ENCODE peak calls at places on chromosomes 12 and 14, in seven cellular contexts. H is tibial artery, T is foreskin keratinocyte, B is left ventricle myocardium inferior, J is hepatocyte, K is mammary epithelial cell, O is right lobe of liver. S is an unnamed sample. For H3K27me3 and H3K4me1, the result is how much of the 10 kb centered on the place peaks cover.

GRCh38 chr12:65685514-65685913 is 138.8 kb upstream of the HMGA2 start:
- DNase-seq in B (no peak), T (no peak), K (peak), H (no peak), O (no peak), J (peak), S (peak)

GRCh38 chr14:28772613-28773012 is 6.0 kb downstream of the FOXG1 start:
- DNase-seq in T (no peak), J (no peak), O (no peak), B (no peak), K (no peak), H (no peak), S (no peak)

GRCh38 chr12:79299447-79300198 is 391.1 kb downstream of the PAWR start:
- DNase-seq in H (no peak), K (no peak), O (no peak), B (no peak), T (no peak), J (no peak), S (no peak)

GRCh38 chr14:57371013-57371412 is 19.4 kb upstream of the NAA30 start:
- DNase-seq in H (no peak), K (no peak), B (no peak), J (no peak), O (no peak), T (no peak), S (no peak)

GRCh38 chr12:131210506-131211278 is 257.0 kb downstream of the ADGRD1 start:
- DNase-seq in H (no peak), J (no peak), B (no peak), T (no peak), K (no peak), O (no peak), S (no peak)

GRCh38 chr14:94880805-94881204 is 110.9 kb upstream of the GSC start:
- DNase-seq in J (no peak), B (no peak), O (no peak), T (no peak), K (no peak), H (no peak), S (no peak)

GRCh38 chr12:123109319-123109772 is 41.5 kb downstream of the PITPNM2 start:
- DNase-seq in T (no peak), O (no peak), H (peak), B (no peak), J (no peak), K (no peak), S (no peak)

GRCh38 chr12:124411291-124411878 is 116.5 kb downstream of the RFLNA start:
- DNase-seq in J (peak), H (peak), K (peak), T (peak), B (no peak), O (no peak), S (no peak)

GRCh38 chr14:74976264-74977113 is 21.1 kb upstream of the PGF start:
- DNase-seq in T (no peak), B (no peak), K (no peak), H (no peak), O (peak), J (no peak), S (no peak)

GRCh38 chr14:77554816-77555599 is 56.4 kb upstream of the ISM2 start:
- DNase-seq in H (no peak), K (no peak), B (no peak), O (no peak), T (no peak), J (no peak), S (no peak)

GRCh38 chr12:66188584-66189475 is at the start of gene IRAK3:
- DNase-seq in B (peak), K (peak), J (peak), O (peak), H (peak), T (no peak), S (peak)

GRCh38 chr14:104820669-104821228 is 19.8 kb downstream of the ZBTB42 start:
- DNase-seq in O (peak), H (peak), B (no peak), T (no peak), J (peak), K (peak), S (peak)

GRCh38 chr14:104563742-104564615 is 15.6 kb upstream of the C14orf180 start:
- DNase-seq in H (peak), J (peak), B (peak), K (peak), O (peak), T (no peak), S (peak)

GRCh38 chr14:65852689-65853088 is 440.2 kb downstream of the FUT8 start:
- DNase-seq in O (no peak), H (no peak), T (no peak), K (no peak), B (no peak), J (no peak), S (no peak)

GRCh38 chr12:131529196-131530040 is 181.5 kb upstream of the SFSWAP start:
- DNase-seq in T (no peak), O (no peak), K (no peak), J (no peak), B (no peak), H (no peak), S (no peak)

GRCh38 chr14:40164083-40164482 is 731.9 kb upstream of the FBXO33 start:
- DNase-seq in K (no peak), J (no peak), O (no peak), B (no peak), H (no peak), T (no peak), S (no peak)

GRCh38 chr14:92603309-92604257 is 90.0 kb downstream of the RIN3 start:
- DNase-seq in H (peak), O (no peak), K (peak), B (peak), J (no peak), T (no peak), S (no peak)

GRCh38 chr12:6672143-6672542 is 9.2 kb upstream of the ING4 start:
- DNase-seq in J (no peak), T (no peak), H (no peak), O (no peak), K (no peak), B (no peak), S (no peak)

GRCh38 chr12:86727151-86727550 is 471.0 kb upstream of the MGAT4C start:
- DNase-seq in B (no peak), T (no peak), J (no peak), H (no peak), K (peak), O (no peak), S (no peak)

GRCh38 chr12:122854554-122854953 is 19.3 kb downstream of the HIP1R start:
- DNase-seq in K (no peak), J (no peak), B (no peak), H (no peak), T (no peak), O (no peak), S (no peak)

GRCh38 chr12:16605666-16606116 is 271 bp downstream of the LMO3 start:
- DNase-seq in O (no peak), B (no peak), K (peak), T (no peak), H (peak), J (no peak), S (peak)

GRCh38 chr12:16606117-16606200 is at the start of gene LMO3:
- DNase-seq in T (no peak), B (no peak), J (no peak), O (no peak), K (no peak), H (no peak), S (no peak)

GRCh38 chr12:16607895-16608294 is 1.9 kb upstream of the LMO3 start:
- DNase-seq in K (no peak), T (no peak), B (no peak), H (no peak), O (no peak), J (no peak), S (no peak)

GRCh38 chr12:16606201-16606849 is 363 bp upstream of the LMO3 start:
- DNase-seq in O (no peak), H (peak), J (peak), T (no peak), K (peak), B (no peak), S (peak)

DNA sequence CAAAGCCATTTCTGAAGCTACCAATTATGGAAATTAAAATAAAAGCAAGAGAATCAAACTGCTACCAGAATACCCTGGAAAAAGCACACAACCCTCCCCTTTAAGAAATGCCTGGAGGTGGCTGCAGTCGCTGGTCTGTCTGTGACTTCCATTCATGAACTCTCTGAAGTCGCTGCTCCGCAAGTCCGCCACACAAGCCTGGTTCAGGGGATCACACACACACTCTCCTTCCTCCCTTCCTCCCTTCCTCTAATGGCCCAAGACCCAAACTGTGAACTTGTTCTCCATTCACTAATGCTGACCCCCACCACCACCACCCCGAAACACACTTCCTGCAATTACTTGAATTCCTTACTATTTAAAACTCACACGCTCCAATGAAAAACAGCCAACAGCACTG is 974 bp upstream of the LMO3 start:
- DNase-seq in H (no peak), B (no peak), K (no peak), J (no peak), O (no peak), T (no peak), S (peak)
- H3K27me3 ChIP-seq in H (under half), B (half or more), K (under half), J (half or more), O (under half), T (half or more), S (under half)

GRCh38 chr14:50107850-50108249 is 8.5 kb downstream of the VCPKMT start:
- DNase-seq in B (no peak), K (no peak), H (no peak), T (no peak), O (no peak), J (no peak), S (no peak)

GRCh38 chr14:50106178-50106577 is 10.2 kb downstream of the VCPKMT start:
- DNase-seq in J (no peak), B (no peak), O (no peak), H (no peak), T (no peak), K (no peak), S (peak)

GRCh38 chr14:50110323-50111037 is 5.9 kb downstream of the VCPKMT start:
- DNase-seq in T (no peak), K (no peak), B (no peak), O (no peak), J (no peak), H (no peak), S (no peak)

GRCh38 chr14:50113381-50113811 is 3.0 kb downstream of the VCPKMT start:
- DNase-seq in K (no peak), B (no peak), H (no peak), T (no peak), O (no peak), J (no peak), S (no peak)

GRCh38 chr14:50109342-50109741 is 7.0 kb downstream of the VCPKMT start:
- DNase-seq in T (no peak), H (no peak), O (no peak), J (peak), B (no peak), K (no peak), S (peak)
- TF ChIP-seq CTCF in T (peak), H (no peak), O (no peak), J (peak), B (no peak), K (peak), S (peak)

GRCh38 chr12:84969226-84969625 is 56.6 kb upstream of the SLC6A15 start:
- DNase-seq in J (no peak), K (peak), T (peak), O (no peak), H (no peak), B (no peak), S (no peak)

GRCh38 chr12:84960918-84961317 is 48.3 kb upstream of the SLC6A15 start:
- DNase-seq in B (no peak), H (no peak), T (no peak), K (no peak), O (no peak), J (no peak), S (no peak)

GRCh38 chr12:84964048-84964447 is 51.4 kb upstream of the SLC6A15 start:
- DNase-seq in H (no peak), J (no peak), O (no peak), K (no peak), T (no peak), B (no peak), S (peak)
- H3K4me1 ChIP-seq in H (under half), J (under half), O (under half), K (under half), T (under half), B (under half), S (under half)

GRCh38 chr12:5433081-5433839 is 1.4 kb downstream of the NTF3 start:
- DNase-seq in O (peak), B (no peak), K (no peak), H (peak), J (peak), T (no peak), S (no peak)
- H3K27me3 ChIP-seq in O (under half), B (half or more), K (under half), H (under half), J (under half), T (half or more), S (half or more)

GRCh38 chr12:10717410-10717809 is 5.7 kb downstream of the YBX3 start:
- DNase-seq in T (peak), H (no peak), K (peak), J (no peak), O (no peak), B (no peak), S (peak)
- TF ChIP-seq CTCF in T (no peak), H (no peak), K (no peak), J (no peak), O (no peak), B (no peak), S (no peak)

GRCh38 chr14:99570542-99571302 is 33.3 kb downstream of the CCDC85C start:
- DNase-seq in J (no peak), T (no peak), B (no peak), K (no peak), H (no peak), O (no peak), S (no peak)
- H3K4me1 ChIP-seq in J (half or more), T (under half), B (half or more), K (under half), H (half or more), O (half or more), S (under half)

GRCh38 chr12:42484996-42485395 is 104.5 kb downstream of the PRICKLE1 start:
- DNase-seq in B (no peak), T (no peak), J (no peak), O (no peak), K (peak), H (no peak), S (no peak)
- H3K27me3 ChIP-seq in B (under half), T (under half), J (under half), O (under half), K (under half), H (under half), S (under half)

DNA sequence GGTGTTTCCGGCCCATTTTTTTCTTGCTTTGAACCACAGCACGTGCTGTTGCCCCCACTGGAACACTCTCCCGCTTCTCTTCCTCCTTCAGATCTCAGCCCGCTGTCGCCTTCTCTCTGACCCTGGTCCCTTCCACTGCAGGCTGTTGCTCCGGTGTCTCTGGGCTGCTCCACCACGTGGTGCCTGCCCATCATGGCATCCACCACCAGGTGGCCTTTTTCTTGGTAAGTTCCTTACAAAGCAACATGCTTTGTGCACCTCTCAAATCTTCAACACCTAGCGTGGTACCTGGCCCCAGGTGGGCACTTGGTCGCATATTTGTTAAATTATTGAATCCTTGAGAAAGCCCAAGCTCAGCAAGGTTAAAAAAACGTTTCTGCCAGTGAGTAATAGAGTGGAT is 19.1 kb downstream of the TUNAR start:
- DNase-seq in T (no peak), K (no peak), O (no peak), H (no peak), J (peak), B (no peak), S (peak)
- TF ChIP-seq CTCF in T (peak), K (peak), O (peak), H (no peak), J (peak), B (no peak), S (peak)

DNA sequence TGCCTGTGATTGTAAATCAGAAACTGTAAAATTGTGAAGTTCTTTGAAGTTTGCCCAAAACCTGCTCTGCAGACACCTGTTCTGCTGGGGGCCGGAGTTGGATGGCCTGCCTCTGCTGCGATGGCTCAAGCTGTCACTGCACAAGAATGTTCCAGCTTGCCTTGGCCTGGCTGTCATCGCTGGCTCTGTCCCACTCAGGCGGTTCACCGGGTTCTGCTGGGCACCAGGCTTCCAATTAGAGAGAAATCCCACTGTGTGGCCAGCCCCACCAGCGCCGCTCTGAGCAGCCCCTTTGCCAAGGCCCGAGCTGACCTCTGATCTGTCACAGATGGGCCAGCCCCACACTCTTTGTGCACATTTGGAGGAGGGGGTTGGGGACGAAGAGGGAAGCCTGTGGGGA is 71.7 kb upstream of the GPATCH2L start:
- DNase-seq in O (no peak), T (no peak), K (no peak), J (no peak), B (peak), H (no peak), S (no peak)
- H3K4me1 ChIP-seq in O (under half), T (under half), K (under half), J (under half), B (under half), H (under half), S (under half)